ENCODE peak calls at places on chromosome 13, in four cellular contexts. V, B, R and S are unnamed samples.

GRCh38 chr13:50708461-50708860 is 135.0 kb downstream of the DLEU7 start:
- DNase-seq in V (no peak), B (no peak), R (no peak), S (no peak)

GRCh38 chr13:30810261-30810701 is 74.9 kb downstream of the ALOX5AP start:
- DNase-seq in V (no peak), B (no peak), R (no peak), S (peak)

GRCh38 chr13:44814836-44815235 is 174.4 kb downstream of the NUFIP1 start:
- DNase-seq in V (no peak), B (no peak), R (no peak), S (no peak)

GRCh38 chr13:89923731-89924130 is 1423.8 kb upstream of the MIR17HG start:
- DNase-seq in V (no peak), B (no peak), R (no peak), S (no peak)

GRCh38 chr13:79909664-79910063 is 428.7 kb downstream of the NDFIP2 start:
- DNase-seq in V (no peak), B (no peak), R (no peak), S (no peak)

GRCh38 chr13:92487238-92487637 is 739.4 kb upstream of the GPC6 start:
- DNase-seq in V (no peak), B (no peak), R (no peak), S (no peak)

GRCh38 chr13:29754486-29754806 is 96.0 kb downstream of the UBL3 start:
- DNase-seq in V (no peak), B (no peak), R (no peak), S (no peak)

GRCh38 chr13:83819156-83819555 is 63.1 kb downstream of the SLITRK1 start:
- DNase-seq in V (no peak), B (no peak), R (no peak), S (no peak)

GRCh38 chr13:33285420-33286124 is at the start of gene STARD13:
- DNase-seq in V (no peak), B (peak), R (no peak), S (peak)

GRCh38 chr13:45392811-45393210 is 25.4 kb downstream of the SLC25A30 start:
- DNase-seq in V (no peak), B (no peak), R (no peak), S (no peak)

GRCh38 chr13:19050901-19051300 is 130.7 kb downstream of the TUBA3C start:
- DNase-seq in V (no peak), B (no peak), R (no peak), S (no peak)

GRCh38 chr13:35552172-35552844 is 75.8 kb upstream of the MAB21L1 start:
- DNase-seq in V (no peak), B (no peak), R (no peak), S (no peak)

GRCh38 chr13:91381371-91381770 is 17.1 kb upstream of the GPC5 start:
- DNase-seq in V (no peak), B (no peak), R (no peak), S (no peak)

GRCh38 chr13:57582032-57582431 is 49.5 kb upstream of the PCDH17 start:
- DNase-seq in V (no peak), B (no peak), R (no peak), S (no peak)

GRCh38 chr13:26587251-26587650 is 29.8 kb downstream of the WASF3 start:
- DNase-seq in V (no peak), B (no peak), R (no peak), S (no peak)

GRCh38 chr13:53240316-53240715 is 211.7 kb downstream of the OLFM4 start:
- DNase-seq in V (no peak), B (no peak), R (no peak), S (no peak)

GRCh38 chr13:44934724-44935123 is 54.5 kb downstream of the NUFIP1 start:
- DNase-seq in V (no peak), B (no peak), R (no peak), S (no peak)

GRCh38 chr13:113202912-113203311 is 5.6 kb downstream of the PCID2 start:
- DNase-seq in V (no peak), B (no peak), R (no peak), S (no peak)